ENCODE peak calls at places on chromosome 1, in four cellular contexts. One of them, this sample, is unnamed.

GRCh38 chr1:161721738-161722343 is 497 bp downstream of the FCRLB start:
- DNase-seq in stimulated activated CD4-positive, alpha-beta T cell treated with anti-CD3 and anti-CD28 coated beads, Interleukin-1b, Interleukin-23, amount 100 ng/mL, for 4 hours: no peak
- DNase-seq in psoas muscle: no peak
- DNase-seq in activated CD4-positive, alpha-beta T cell treated with anti-CD3 and anti-CD28 coated beads for 4 hours: no peak
- DNase-seq in this sample: peak; percentile 89

GRCh38 chr1:210342986-210343780 is 14.5 kb downstream of the HHAT start:
- DNase-seq in stimulated activated CD4-positive, alpha-beta T cell treated with anti-CD3 and anti-CD28 coated beads, Interleukin-1b, Interleukin-23, amount 100 ng/mL, for 4 hours: no peak
- DNase-seq in activated CD4-positive, alpha-beta T cell treated with anti-CD3 and anti-CD28 coated beads for 4 hours: no peak
- DNase-seq in psoas muscle: no peak
- DNase-seq in this sample: no peak

GRCh38 chr1:153617677-153618076 is 1.6 kb upstream of the S100A14 start:
- DNase-seq in stimulated activated CD4-positive, alpha-beta T cell treated with anti-CD3 and anti-CD28 coated beads, Interleukin-1b, Interleukin-23, amount 100 ng/mL, for 4 hours: peak; percentile 63
- DNase-seq in psoas muscle: peak; percentile 81
- DNase-seq in activated CD4-positive, alpha-beta T cell treated with anti-CD3 and anti-CD28 coated beads for 4 hours: peak; percentile 74
- DNase-seq in this sample: peak; percentile 74

GRCh38 chr1:36503159-36503558 is 20.4 kb upstream of the CSF3R start:
- DNase-seq in stimulated activated CD4-positive, alpha-beta T cell treated with anti-CD3 and anti-CD28 coated beads, Interleukin-1b, Interleukin-23, amount 100 ng/mL, for 4 hours: no peak
- DNase-seq in psoas muscle: no peak
- DNase-seq in activated CD4-positive, alpha-beta T cell treated with anti-CD3 and anti-CD28 coated beads for 4 hours: no peak
- DNase-seq in this sample: no peak

GRCh38 chr1:107153033-107153432 is 12.2 kb downstream of the NTNG1 start:
- DNase-seq in stimulated activated CD4-positive, alpha-beta T cell treated with anti-CD3 and anti-CD28 coated beads, Interleukin-1b, Interleukin-23, amount 100 ng/mL, for 4 hours: no peak
- DNase-seq in psoas muscle: no peak
- DNase-seq in activated CD4-positive, alpha-beta T cell treated with anti-CD3 and anti-CD28 coated beads for 4 hours: no peak
- DNase-seq in this sample: peak; percentile 55

GRCh38 chr1:96409087-96409486 is 312.5 kb upstream of the PTBP2 start:
- DNase-seq in psoas muscle: no peak
- DNase-seq in activated CD4-positive, alpha-beta T cell treated with anti-CD3 and anti-CD28 coated beads for 4 hours: no peak
- DNase-seq in stimulated activated CD4-positive, alpha-beta T cell treated with anti-CD3 and anti-CD28 coated beads, Interleukin-1b, Interleukin-23, amount 100 ng/mL, for 4 hours: no peak
- DNase-seq in this sample: no peak

GRCh38 chr1:151499930-151500329 is 11.3 kb upstream of the CGN start:
- DNase-seq in stimulated activated CD4-positive, alpha-beta T cell treated with anti-CD3 and anti-CD28 coated beads, Interleukin-1b, Interleukin-23, amount 100 ng/mL, for 4 hours: no peak
- DNase-seq in psoas muscle: no peak
- DNase-seq in activated CD4-positive, alpha-beta T cell treated with anti-CD3 and anti-CD28 coated beads for 4 hours: no peak
- DNase-seq in this sample: no peak

GRCh38 chr1:3166206-3166918 is 97.4 kb downstream of the PRDM16 start:
- DNase-seq in activated CD4-positive, alpha-beta T cell treated with anti-CD3 and anti-CD28 coated beads for 4 hours: no peak
- DNase-seq in psoas muscle: no peak
- DNase-seq in stimulated activated CD4-positive, alpha-beta T cell treated with anti-CD3 and anti-CD28 coated beads, Interleukin-1b, Interleukin-23, amount 100 ng/mL, for 4 hours: no peak
- DNase-seq in this sample: no peak

GRCh38 chr1:17636612-17637011 is 97.1 kb downstream of the ARHGEF10L start:
- DNase-seq in activated CD4-positive, alpha-beta T cell treated with anti-CD3 and anti-CD28 coated beads for 4 hours: no peak
- DNase-seq in stimulated activated CD4-positive, alpha-beta T cell treated with anti-CD3 and anti-CD28 coated beads, Interleukin-1b, Interleukin-23, amount 100 ng/mL, for 4 hours: no peak
- DNase-seq in psoas muscle: no peak
- DNase-seq in this sample: peak; percentile 54

GRCh38 chr1:112058815-112059450 is 69.5 kb upstream of the KCND3 start:
- DNase-seq in psoas muscle: no peak
- DNase-seq in stimulated activated CD4-positive, alpha-beta T cell treated with anti-CD3 and anti-CD28 coated beads, Interleukin-1b, Interleukin-23, amount 100 ng/mL, for 4 hours: no peak
- DNase-seq in activated CD4-positive, alpha-beta T cell treated with anti-CD3 and anti-CD28 coated beads for 4 hours: no peak
- DNase-seq in this sample: no peak

GRCh38 chr1:51175278-51175677 is 60.8 kb upstream of the RNF11 start:
- DNase-seq in activated CD4-positive, alpha-beta T cell treated with anti-CD3 and anti-CD28 coated beads for 4 hours: no peak
- DNase-seq in stimulated activated CD4-positive, alpha-beta T cell treated with anti-CD3 and anti-CD28 coated beads, Interleukin-1b, Interleukin-23, amount 100 ng/mL, for 4 hours: no peak
- DNase-seq in psoas muscle: no peak
- DNase-seq in this sample: no peak

GRCh38 chr1:234102591-234102990 is 198.1 kb downstream of the SLC35F3 start:
- DNase-seq in stimulated activated CD4-positive, alpha-beta T cell treated with anti-CD3 and anti-CD28 coated beads, Interleukin-1b, Interleukin-23, amount 100 ng/mL, for 4 hours: no peak
- DNase-seq in activated CD4-positive, alpha-beta T cell treated with anti-CD3 and anti-CD28 coated beads for 4 hours: no peak
- DNase-seq in psoas muscle: no peak
- DNase-seq in this sample: no peak

GRCh38 chr1:82177190-82177589 is 376.5 kb downstream of the ADGRL2 start:
- DNase-seq in activated CD4-positive, alpha-beta T cell treated with anti-CD3 and anti-CD28 coated beads for 4 hours: no peak
- DNase-seq in stimulated activated CD4-positive, alpha-beta T cell treated with anti-CD3 and anti-CD28 coated beads, Interleukin-1b, Interleukin-23, amount 100 ng/mL, for 4 hours: no peak
- DNase-seq in psoas muscle: no peak
- DNase-seq in this sample: peak; percentile 55

GRCh38 chr1:44035726-44036408 is 4.6 kb upstream of the SLC6A9 start:
- DNase-seq in psoas muscle: peak; percentile 36
- DNase-seq in activated CD4-positive, alpha-beta T cell treated with anti-CD3 and anti-CD28 coated beads for 4 hours: no peak
- DNase-seq in stimulated activated CD4-positive, alpha-beta T cell treated with anti-CD3 and anti-CD28 coated beads, Interleukin-1b, Interleukin-23, amount 100 ng/mL, for 4 hours: no peak
- DNase-seq in this sample: peak; percentile 10

GRCh38 chr1:43206721-43207228 is 34.6 kb downstream of the CFAP57 start:
- DNase-seq in psoas muscle: no peak
- DNase-seq in stimulated activated CD4-positive, alpha-beta T cell treated with anti-CD3 and anti-CD28 coated beads, Interleukin-1b, Interleukin-23, amount 100 ng/mL, for 4 hours: no peak
- DNase-seq in activated CD4-positive, alpha-beta T cell treated with anti-CD3 and anti-CD28 coated beads for 4 hours: no peak
- DNase-seq in this sample: peak; percentile 86

GRCh38 chr1:109595540-109595939 is 23.9 kb downstream of the GNAT2 start:
- DNase-seq in psoas muscle: no peak
- DNase-seq in activated CD4-positive, alpha-beta T cell treated with anti-CD3 and anti-CD28 coated beads for 4 hours: no peak
- DNase-seq in stimulated activated CD4-positive, alpha-beta T cell treated with anti-CD3 and anti-CD28 coated beads, Interleukin-1b, Interleukin-23, amount 100 ng/mL, for 4 hours: no peak
- DNase-seq in this sample: peak; percentile 52

GRCh38 chr1:109783436-109783835 is 19.7 kb upstream of the EPS8L3 start:
- DNase-seq in stimulated activated CD4-positive, alpha-beta T cell treated with anti-CD3 and anti-CD28 coated beads, Interleukin-1b, Interleukin-23, amount 100 ng/mL, for 4 hours: no peak
- DNase-seq in activated CD4-positive, alpha-beta T cell treated with anti-CD3 and anti-CD28 coated beads for 4 hours: no peak
- DNase-seq in psoas muscle: no peak
- DNase-seq in this sample: peak; percentile 87

GRCh38 chr1:15953791-15954201 is 22.1 kb downstream of the ZBTB17 start:
- DNase-seq in stimulated activated CD4-positive, alpha-beta T cell treated with anti-CD3 and anti-CD28 coated beads, Interleukin-1b, Interleukin-23, amount 100 ng/mL, for 4 hours: no peak
- DNase-seq in psoas muscle: no peak
- DNase-seq in activated CD4-positive, alpha-beta T cell treated with anti-CD3 and anti-CD28 coated beads for 4 hours: no peak
- DNase-seq in this sample: no peak

GRCh38 chr1:90911353-90911752 is 110.5 kb downstream of the ZNF644 start:
- DNase-seq in stimulated activated CD4-positive, alpha-beta T cell treated with anti-CD3 and anti-CD28 coated beads, Interleukin-1b, Interleukin-23, amount 100 ng/mL, for 4 hours: no peak
- DNase-seq in psoas muscle: no peak
- DNase-seq in activated CD4-positive, alpha-beta T cell treated with anti-CD3 and anti-CD28 coated beads for 4 hours: no peak
- DNase-seq in this sample: no peak

GRCh38 chr1:248670003-248670402 is 14.7 kb upstream of the OR2T27 start:
- DNase-seq in activated CD4-positive, alpha-beta T cell treated with anti-CD3 and anti-CD28 coated beads for 4 hours: no peak
- DNase-seq in stimulated activated CD4-positive, alpha-beta T cell treated with anti-CD3 and anti-CD28 coated beads, Interleukin-1b, Interleukin-23, amount 100 ng/mL, for 4 hours: no peak
- DNase-seq in psoas muscle: no peak
- DNase-seq in this sample: no peak

GRCh38 chr1:62687421-62687902 is 724 bp downstream of the DOCK7 start:
- DNase-seq in activated CD4-positive, alpha-beta T cell treated with anti-CD3 and anti-CD28 coated beads for 4 hours: peak; percentile 11
- DNase-seq in psoas muscle: no peak
- DNase-seq in stimulated activated CD4-positive, alpha-beta T cell treated with anti-CD3 and anti-CD28 coated beads, Interleukin-1b, Interleukin-23, amount 100 ng/mL, for 4 hours: no peak
- DNase-seq in this sample: peak; percentile 45

GRCh38 chr1:58266242-58266641 is 280.3 kb downstream of the OMA1 start:
- DNase-seq in activated CD4-positive, alpha-beta T cell treated with anti-CD3 and anti-CD28 coated beads for 4 hours: no peak
- DNase-seq in psoas muscle: no peak
- DNase-seq in stimulated activated CD4-positive, alpha-beta T cell treated with anti-CD3 and anti-CD28 coated beads, Interleukin-1b, Interleukin-23, amount 100 ng/mL, for 4 hours: no peak
- DNase-seq in this sample: no peak

GRCh38 chr1:14626869-14627607 is 28.6 kb downstream of the KAZN start:
- DNase-seq in stimulated activated CD4-positive, alpha-beta T cell treated with anti-CD3 and anti-CD28 coated beads, Interleukin-1b, Interleukin-23, amount 100 ng/mL, for 4 hours: no peak
- DNase-seq in psoas muscle: peak; percentile 22
- DNase-seq in activated CD4-positive, alpha-beta T cell treated with anti-CD3 and anti-CD28 coated beads for 4 hours: no peak
- DNase-seq in this sample: no peak

GRCh38 chr1:33256701-33257387 is 552 bp downstream of the ZNF362 start:
- DNase-seq in psoas muscle: peak; percentile 61
- DNase-seq in activated CD4-positive, alpha-beta T cell treated with anti-CD3 and anti-CD28 coated beads for 4 hours: peak; percentile 55
- DNase-seq in stimulated activated CD4-positive, alpha-beta T cell treated with anti-CD3 and anti-CD28 coated beads, Interleukin-1b, Interleukin-23, amount 100 ng/mL, for 4 hours: peak; percentile 27
- DNase-seq in this sample: peak; percentile 85

GRCh38 chr1:11281518-11282331 is 8.7 kb downstream of the UBIAD1 start:
- DNase-seq in stimulated activated CD4-positive, alpha-beta T cell treated with anti-CD3 and anti-CD28 coated beads, Interleukin-1b, Interleukin-23, amount 100 ng/mL, for 4 hours: no peak
- DNase-seq in activated CD4-positive, alpha-beta T cell treated with anti-CD3 and anti-CD28 coated beads for 4 hours: no peak
- DNase-seq in psoas muscle: no peak
- DNase-seq in this sample: peak; percentile 100

GRCh38 chr1:5424802-5425201 is 567.4 kb downstream of the NPHP4 start:
- DNase-seq in activated CD4-positive, alpha-beta T cell treated with anti-CD3 and anti-CD28 coated beads for 4 hours: no peak
- DNase-seq in stimulated activated CD4-positive, alpha-beta T cell treated with anti-CD3 and anti-CD28 coated beads, Interleukin-1b, Interleukin-23, amount 100 ng/mL, for 4 hours: no peak
- DNase-seq in psoas muscle: no peak
- DNase-seq in this sample: no peak

GRCh38 chr1:66168919-66169725 is 364.8 kb upstream of the SGIP1 start:
- DNase-seq in psoas muscle: no peak
- DNase-seq in stimulated activated CD4-positive, alpha-beta T cell treated with anti-CD3 and anti-CD28 coated beads, Interleukin-1b, Interleukin-23, amount 100 ng/mL, for 4 hours: no peak
- DNase-seq in activated CD4-positive, alpha-beta T cell treated with anti-CD3 and anti-CD28 coated beads for 4 hours: no peak
- DNase-seq in this sample: no peak

GRCh38 chr1:159827102-159827490 is 423 bp downstream of the SLAMF8 start:
- DNase-seq in stimulated activated CD4-positive, alpha-beta T cell treated with anti-CD3 and anti-CD28 coated beads, Interleukin-1b, Interleukin-23, amount 100 ng/mL, for 4 hours: no peak
- DNase-seq in activated CD4-positive, alpha-beta T cell treated with anti-CD3 and anti-CD28 coated beads for 4 hours: no peak
- DNase-seq in psoas muscle: no peak
- DNase-seq in this sample: no peak

GRCh38 chr1:161207173-161207572 is 5.0 kb downstream of the NDUFS2 start:
- DNase-seq in psoas muscle: peak; percentile 33
- DNase-seq in stimulated activated CD4-positive, alpha-beta T cell treated with anti-CD3 and anti-CD28 coated beads, Interleukin-1b, Interleukin-23, amount 100 ng/mL, for 4 hours: no peak
- DNase-seq in activated CD4-positive, alpha-beta T cell treated with anti-CD3 and anti-CD28 coated beads for 4 hours: no peak
- DNase-seq in this sample: no peak

GRCh38 chr1:174134000-174134659 is 25.2 kb upstream of the RABGAP1L start:
- DNase-seq in activated CD4-positive, alpha-beta T cell treated with anti-CD3 and anti-CD28 coated beads for 4 hours: no peak
- DNase-seq in stimulated activated CD4-positive, alpha-beta T cell treated with anti-CD3 and anti-CD28 coated beads, Interleukin-1b, Interleukin-23, amount 100 ng/mL, for 4 hours: no peak
- DNase-seq in psoas muscle: no peak
- DNase-seq in this sample: no peak

GRCh38 chr1:65119951-65120350 is 28.1 kb upstream of the AK4 start:
- DNase-seq in activated CD4-positive, alpha-beta T cell treated with anti-CD3 and anti-CD28 coated beads for 4 hours: no peak
- DNase-seq in psoas muscle: no peak
- DNase-seq in stimulated activated CD4-positive, alpha-beta T cell treated with anti-CD3 and anti-CD28 coated beads, Interleukin-1b, Interleukin-23, amount 100 ng/mL, for 4 hours: no peak
- DNase-seq in this sample: no peak

This sample was measured in fibroblast of lung.